ENCODE peak calls at places on chromosomes 3 and 15, in five cellular contexts. K is sigmoid colon, A is mammary epithelial cell, O is mucosa of descending colon, W is lower lobe of right lung. G is an unnamed sample.

GRCh38 chr3:27378331-27378730 is 9.1 kb upstream of the NEK10 start:
- DNase-seq in K (no peak), A (no peak), O (no peak), W (no peak), G (no peak)

GRCh38 chr15:29844290-29844903 is 22.1 kb upstream of the TJP1 start:
- DNase-seq in K (no peak), A (peak; percentile 90), O (no peak), W (no peak), G (no peak)

GRCh38 chr3:107956991-107957467 is 133.8 kb downstream of the CD47 start:
- DNase-seq in K (peak; percentile 96), A (no peak), O (peak; percentile 42), W (peak; percentile 55), G (no peak)

GRCh38 chr3:197225579-197225978 is 72.8 kb downstream of the DLG1 start:
- DNase-seq in K (no peak), A (no peak), O (no peak), W (no peak), G (no peak)

GRCh38 chr15:40877691-40878090 is 3.7 kb upstream of the RHOV start:
- DNase-seq in K (no peak), A (no peak), O (no peak), W (no peak), G (no peak)

GRCh38 chr3:71380096-71380495 is 203.4 kb downstream of the FOXP1 start:
- DNase-seq in K (no peak), A (no peak), O (no peak), W (no peak), G (no peak)

GRCh38 chr15:65957451-65957850 is 88.2 kb downstream of the RAB11A start:
- DNase-seq in K (no peak), A (no peak), O (no peak), W (no peak), G (no peak)

GRCh38 chr15:99435761-99436346 is 129.9 kb upstream of the MEF2A start:
- DNase-seq in K (peak; percentile 56), A (no peak), O (peak; percentile 54), W (no peak), G (no peak)

GRCh38 chr3:98372445-98372844 is 18.0 kb upstream of the OR5K3 start:
- DNase-seq in K (no peak), A (no peak), O (no peak), W (no peak), G (no peak)

GRCh38 chr3:119508172-119508845 is 10.0 kb downstream of the TIMMDC1 start:
- DNase-seq in K (no peak), A (peak; percentile 6), O (no peak), W (no peak), G (no peak)

GRCh38 chr3:69329897-69330296 is 56.0 kb downstream of the FRMD4B start:
- DNase-seq in K (no peak), A (no peak), O (no peak), W (no peak), G (peak; percentile 69)

GRCh38 chr15:92897620-92898019 is 2.5 kb upstream of the CHD2 start:
- DNase-seq in K (no peak), A (no peak), O (no peak), W (no peak), G (no peak)

GRCh38 chr15:99021027-99021624 is 13.5 kb upstream of the PGPEP1L start:
- DNase-seq in K (no peak), A (no peak), O (no peak), W (no peak), G (no peak)

GRCh38 chr3:113536627-113537101 is 4.3 kb downstream of the SIDT1 start:
- DNase-seq in K (no peak), A (peak; percentile 75), O (peak; percentile 62), W (no peak), G (no peak)

GRCh38 chr3:38620236-38620635 is 29.3 kb downstream of the SCN5A start:
- DNase-seq in K (no peak), A (no peak), O (no peak), W (no peak), G (peak; percentile 2)

GRCh38 chr3:177150970-177151627 is 46.2 kb downstream of the TBL1XR1 start:
- DNase-seq in K (no peak), A (peak; percentile 83), O (no peak), W (no peak), G (peak; percentile 87)

GRCh38 chr3:114892117-114892870 is 254.8 kb downstream of the ZBTB20 start:
- DNase-seq in K (no peak), A (no peak), O (no peak), W (no peak), G (no peak)

GRCh38 chr15:91311986-91312385 is 211.9 kb downstream of the SV2B start:
- DNase-seq in K (no peak), A (no peak), O (no peak), W (no peak), G (no peak)

GRCh38 chr3:16536344-16536663 is 22.8 kb upstream of the RFTN1 start:
- DNase-seq in K (no peak), A (no peak), O (no peak), W (no peak), G (no peak)

GRCh38 chr3:16538505-16538904 is 25.0 kb upstream of the RFTN1 start:
- DNase-seq in K (no peak), A (no peak), O (no peak), W (no peak), G (no peak)

GRCh38 chr3:16536996-16537395 is 23.5 kb upstream of the RFTN1 start:
- DNase-seq in K (no peak), A (no peak), O (no peak), W (no peak), G (no peak)

GRCh38 chr3:16533928-16534913 is 20.7 kb upstream of the RFTN1 start:
- DNase-seq in K (no peak), A (no peak), O (no peak), W (no peak), G (no peak)

DNA sequence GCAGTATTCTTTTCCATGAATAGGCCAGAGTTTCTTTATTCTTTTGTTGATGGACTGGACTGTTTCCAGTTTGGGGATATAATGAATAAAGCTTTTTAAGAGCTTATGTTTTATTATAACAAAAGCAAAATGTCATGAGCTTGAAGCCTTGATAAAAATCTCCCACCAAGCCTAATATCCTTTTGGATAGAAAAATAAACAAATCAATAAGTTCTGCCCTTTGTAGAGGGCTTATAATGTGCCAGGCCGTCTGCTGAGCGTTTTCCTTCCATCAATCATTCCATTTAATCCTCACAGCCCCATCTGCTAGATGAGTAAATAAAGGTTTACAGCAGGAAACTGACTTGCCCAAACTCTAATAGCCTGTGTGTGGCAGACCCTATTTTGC is 21.4 kb upstream of the RFTN1 start:
- DNase-seq in K (no peak), A (no peak), O (no peak), W (no peak), G (no peak)
- H3K36me3 ChIP-seq in K (no peaks in the 10 kb centered on the region), A (no peaks in the 10 kb centered on the region), O (no peaks in the 10 kb centered on the region), W (no peaks in the 10 kb centered on the region), G (no peaks in the 10 kb centered on the region)

DNA sequence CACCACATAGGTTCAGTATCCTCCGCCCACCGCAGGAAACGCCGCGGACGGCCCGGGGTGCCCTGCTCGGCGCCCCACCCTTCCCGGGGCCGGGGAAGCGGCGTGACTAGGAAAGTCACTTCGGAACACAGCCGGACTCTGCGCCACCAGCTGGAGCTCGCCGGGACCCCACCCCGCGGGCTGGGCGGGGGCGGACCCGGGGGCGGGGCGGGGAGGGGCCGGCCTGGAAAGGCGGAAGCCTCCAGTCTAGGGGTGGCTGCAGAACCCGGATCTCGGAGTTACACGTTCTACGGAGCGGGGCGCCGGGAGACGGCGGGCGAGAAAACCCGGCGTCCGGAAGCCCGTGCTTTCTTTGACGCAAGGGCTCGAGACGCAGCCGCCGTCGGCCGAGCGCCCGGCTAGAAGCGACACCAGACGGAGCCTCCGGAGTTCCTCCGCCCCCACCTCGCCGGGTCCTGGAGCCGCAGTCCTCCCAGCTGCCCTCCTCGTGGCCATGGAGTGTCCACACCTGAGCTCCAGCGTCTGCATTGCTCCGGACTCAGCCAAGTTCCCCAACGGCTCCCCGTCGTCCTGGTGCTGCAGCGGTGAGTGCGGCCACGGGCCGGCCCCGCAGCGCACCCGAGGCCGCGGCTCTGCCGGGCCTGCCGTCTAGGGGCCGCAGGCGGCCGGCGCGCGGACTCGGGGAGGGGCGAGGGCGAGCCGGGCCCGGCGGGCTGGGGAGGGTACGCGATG is at the start of gene USP3:
- DNase-seq in K (peak; percentile 98), A (peak; percentile 95), O (peak; percentile 96), W (peak; percentile 96), G (peak; percentile 92)
- TF ChIP-seq CTCF in K (no peak), A (no peak), O (no peak), W (peak; percentile 61), G (peak; percentile 30)

DNA sequence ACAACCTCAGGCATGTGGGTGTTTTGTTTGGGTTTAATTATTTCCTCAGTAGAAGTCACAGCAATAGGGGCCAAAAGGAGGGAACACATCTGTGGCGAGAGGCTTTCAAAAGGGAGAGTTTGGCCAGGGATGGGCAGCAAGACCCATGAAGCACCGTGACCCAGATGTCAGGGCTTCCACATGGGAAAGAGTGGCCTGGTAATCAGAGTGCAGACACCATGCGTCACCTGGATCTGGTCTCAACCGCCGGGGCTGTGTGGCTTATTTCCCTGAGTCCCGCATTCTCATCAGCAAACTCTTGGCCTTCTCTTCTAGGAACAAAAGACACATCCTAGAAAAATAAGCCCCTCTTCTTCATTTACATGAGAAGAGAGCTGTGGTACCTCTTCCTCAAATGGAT is 12.4 kb upstream of the MUSTN1 start:
- DNase-seq in K (no peak), A (no peak), O (no peak), W (no peak), G (no peak)
- H3K36me3 ChIP-seq in K (peaks cover 24% of the 10 kb centered on the region), A (peaks cover 3% of the 10 kb centered on the region), O (no peaks in the 10 kb centered on the region), W (peaks cover 71% of the 10 kb centered on the region), G (peaks cover 13% of the 10 kb centered on the region)

DNA sequence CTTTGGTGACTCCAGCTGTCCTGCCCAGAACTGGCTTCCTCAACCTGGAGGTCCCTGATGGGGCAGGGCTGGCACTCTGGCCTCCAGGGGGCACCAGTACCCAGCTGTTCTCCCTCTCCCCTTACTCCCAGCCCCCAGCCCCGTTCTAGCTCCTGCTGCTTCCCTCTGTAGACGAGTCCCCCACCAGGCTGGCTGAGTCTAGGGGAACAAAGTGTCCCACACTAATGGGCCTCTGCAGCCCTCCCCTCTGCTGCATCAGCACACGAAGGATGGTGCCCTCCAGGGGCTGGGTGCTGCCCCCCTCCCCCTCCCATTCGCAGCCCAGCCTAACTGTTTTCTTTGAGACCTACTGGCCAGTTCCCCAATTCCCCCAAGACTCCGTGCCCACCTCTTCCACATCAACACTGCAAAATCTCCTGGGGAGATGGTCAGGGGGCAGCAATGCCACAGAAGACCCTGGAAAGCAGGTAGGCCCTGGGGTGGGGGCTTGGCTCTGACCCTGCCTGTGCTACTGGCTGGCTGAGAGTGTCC is 4.2 kb downstream of the RHCG start:
- DNase-seq in K (peak; percentile 51), A (no peak), O (no peak), W (no peak), G (no peak)
- TF ChIP-seq CTCF in K (no peak), A (peak; percentile 32), O (no peak), W (no peak), G (peak; percentile 74)

GRCh38 chr15:68791431-68792283 is 29.0 kb downstream of the ANP32A start:
- DNase-seq in K (no peak), A (peak; percentile 14), O (no peak), W (no peak), G (no peak)
- H3K36me3 ChIP-seq in K (no peaks in the 10 kb centered on the region), A (peaks cover 1% of the 10 kb centered on the region), O (no peaks in the 10 kb centered on the region), W (peaks cover 11% of the 10 kb centered on the region), G (peaks cover 4% of the 10 kb centered on the region)

GRCh38 chr3:10777627-10778026 is 38.4 kb upstream of the SLC6A11 start:
- DNase-seq in K (no peak), A (no peak), O (no peak), W (no peak), G (no peak)
- TF ChIP-seq CTCF in K (no peak), A (no peak), O (no peak), W (no peak), G (no peak)